ENCODE peak calls at places on chromosomes 3 and 15, in ten cellular contexts. R is hepatocyte, Y is fibroblast of lung, Q is GM12865, K is body of pancreas, N is left ventricle myocardium inferior, L is fibroblast of the aortic adventitia, P is mammary epithelial cell, O is transverse colon, E is colonic mucosa. B is an unnamed sample.

GRCh38 chr15:55917881-55918296 is 75.5 kb downstream of the NEDD4 start:
- DNase-seq in R (peak; percentile 75), Y (peak; percentile 88), Q (peak; percentile 33), K (peak; percentile 23), N (no peak), L (peak; percentile 93), P (peak; percentile 86), O (peak; percentile 13), E (peak; percentile 41), B (peak; percentile 48)

GRCh38 chr3:8550619-8551018 is 49.0 kb downstream of the LMCD1 start:
- DNase-seq in R (no peak), Y (no peak), Q (no peak), K (no peak), N (peak; percentile 46), L (peak; percentile 54), P (no peak), O (no peak), E (no peak), B (no peak)

GRCh38 chr3:115693868-115694267 is 70.6 kb downstream of the GAP43 start:
- DNase-seq in R (no peak), Y (no peak), Q (no peak), K (no peak), N (no peak), L (no peak), P (no peak), O (no peak), E (no peak), B (no peak)

GRCh38 chr15:73941449-73941848 is 15.2 kb downstream of the LOXL1 start:
- DNase-seq in R (no peak), Y (no peak), Q (no peak), K (no peak), N (peak; percentile 1), L (no peak), P (no peak), O (no peak), E (no peak), B (no peak)

GRCh38 chr3:28808068-28808467 is 459.4 kb upstream of the AZI2 start:
- DNase-seq in R (no peak), Y (no peak), Q (no peak), K (no peak), N (no peak), L (no peak), P (no peak), O (no peak), E (no peak), B (no peak)

GRCh38 chr3:161252143-161252542 is 31.0 kb downstream of the NMD3 start:
- DNase-seq in R (no peak), Y (no peak), Q (no peak), K (no peak), N (no peak), L (no peak), P (no peak), O (no peak), E (no peak), B (no peak)

GRCh38 chr3:24373198-24373959 is 121.3 kb downstream of the THRB start:
- DNase-seq in R (peak; percentile 30), Y (no peak), Q (no peak), K (peak; percentile 76), N (peak; percentile 78), L (no peak), P (no peak), O (no peak), E (peak; percentile 52), B (no peak)

GRCh38 chr3:58234516-58234931 is 3.1 kb upstream of the ABHD6 start:
- DNase-seq in R (peak; percentile 56), Y (peak; percentile 45), Q (no peak), K (no peak), N (no peak), L (peak; percentile 22), P (peak; percentile 61), O (no peak), E (no peak), B (no peak)

GRCh38 chr3:8282541-8283165 is 219.0 kb upstream of the LMCD1 start:
- DNase-seq in R (no peak), Y (no peak), Q (no peak), K (no peak), N (no peak), L (no peak), P (no peak), O (no peak), E (no peak), B (no peak)

GRCh38 chr3:165201964-165202363 is 5.8 kb upstream of the SLITRK3 start:
- DNase-seq in R (no peak), Y (no peak), Q (no peak), K (no peak), N (no peak), L (no peak), P (no peak), O (no peak), E (no peak), B (no peak)

GRCh38 chr3:120487079-120487693 is 36.4 kb upstream of the FSTL1 start:
- DNase-seq in R (no peak), Y (peak; percentile 84), Q (no peak), K (no peak), N (peak; percentile 23), L (peak; percentile 95), P (no peak), O (no peak), E (no peak), B (no peak)

GRCh38 chr15:63035977-63036376 is 6.6 kb upstream of the TPM1 start:
- DNase-seq in R (no peak), Y (no peak), Q (no peak), K (no peak), N (no peak), L (no peak), P (no peak), O (no peak), E (no peak), B (no peak)

GRCh38 chr3:39288300-39288808 is 8.5 kb upstream of the CX3CR1 start:
- DNase-seq in R (peak; percentile 89), Y (peak; percentile 81), Q (peak; percentile 98), K (peak; percentile 85), N (peak; percentile 66), L (peak; percentile 70), P (peak; percentile 78), O (peak; percentile 87), E (peak; percentile 84), B (peak; percentile 61)

GRCh38 chr3:171525437-171525836 is 65.2 kb upstream of the TNIK start:
- DNase-seq in R (no peak), Y (no peak), Q (no peak), K (no peak), N (no peak), L (peak; percentile 16), P (no peak), O (no peak), E (no peak), B (no peak)

GRCh38 chr3:107116251-107116650 is 261.0 kb upstream of the CCDC54 start:
- DNase-seq in R (no peak), Y (no peak), Q (no peak), K (no peak), N (no peak), L (no peak), P (no peak), O (no peak), E (no peak), B (no peak)

GRCh38 chr3:95673215-95673614 is 1141.2 kb upstream of the EPHA6 start:
- DNase-seq in R (no peak), Y (no peak), Q (no peak), K (no peak), N (no peak), L (no peak), P (no peak), O (no peak), E (no peak), B (no peak)

GRCh38 chr15:88613074-88613944 is 7.8 kb upstream of the AEN start:
- DNase-seq in R (no peak), Y (peak; percentile 49), Q (peak; percentile 51), K (no peak), N (no peak), L (no peak), P (no peak), O (no peak), E (no peak), B (no peak)

GRCh38 chr15:101488300-101489164 is 975 bp downstream of the PCSK6 start:
- DNase-seq in R (peak; percentile 28), Y (no peak), Q (no peak), K (no peak), N (no peak), L (no peak), P (no peak), O (no peak), E (no peak), B (no peak)

GRCh38 chr3:134407247-134407640 is 33.0 kb upstream of the AMOTL2 start:
- DNase-seq in R (no peak), Y (peak; percentile 21), Q (no peak), K (no peak), N (no peak), L (no peak), P (no peak), O (no peak), E (no peak), B (no peak)

GRCh38 chr3:12681586-12682371 is 17.9 kb upstream of the RAF1 start:
- DNase-seq in R (no peak), Y (peak; percentile 70), Q (peak; percentile 23), K (no peak), N (no peak), L (peak; percentile 80), P (peak; percentile 73), O (no peak), E (no peak), B (no peak)

GRCh38 chr3:182305881-182306665 is 487.2 kb upstream of the ATP11B start:
- DNase-seq in R (no peak), Y (no peak), Q (no peak), K (no peak), N (no peak), L (no peak), P (no peak), O (no peak), E (no peak), B (no peak)

GRCh38 chr15:36877796-36878744 is 222.3 kb downstream of the MEIS2 start:
- DNase-seq in R (no peak), Y (no peak), Q (peak; percentile 40), K (no peak), N (no peak), L (no peak), P (no peak), O (no peak), E (no peak), B (no peak)
- H3K4me3 ChIP-seq in R (no peak overlapping the region), Y (no peak overlapping the region), Q (peak overlapping the region; percentile 31), K (no peak overlapping the region), N (peak overlapping the region; percentile 56), L (no peak overlapping the region), P (no peak overlapping the region), O (no peak overlapping the region), E (no peak overlapping the region), B (no peak overlapping the region)

GRCh38 chr3:65252266-65252665 is 564.5 kb upstream of the ADAMTS9 start:
- DNase-seq in R (no peak), Y (peak; percentile 29), Q (no peak), K (no peak), N (no peak), L (no peak), P (no peak), O (no peak), E (no peak), B (no peak)
- TF ChIP-seq CTCF in R (no peak), Y (no peak), Q (no peak), K (no peak), N (no peak), L (no peak), P (no peak), O (no peak), E (no peak), B (no peak)

GRCh38 chr3:188439080-188439479 is 285.1 kb downstream of the LPP start:
- DNase-seq in R (no peak), Y (peak; percentile 21), Q (peak; percentile 60), K (no peak), N (no peak), L (no peak), P (no peak), O (no peak), E (no peak), B (no peak)
- H3K4me3 ChIP-seq in R (no peak overlapping the region), Y (no peak overlapping the region), Q (no peak overlapping the region), K (no peak overlapping the region), N (no peak overlapping the region), L (no peak overlapping the region), P (no peak overlapping the region), O (no peak overlapping the region), E (no peak overlapping the region), B (no peak overlapping the region)

GRCh38 chr3:49899815-49900214 is 3.9 kb downstream of the MST1R start:
- DNase-seq in R (no peak), Y (no peak), Q (peak; percentile 39), K (no peak), N (no peak), L (no peak), P (no peak), O (no peak), E (no peak), B (no peak)
- TF ChIP-seq CTCF in R (no peak), Y (peak; percentile 23), Q (peak; percentile 30), K (no peak), N (peak; percentile 44), L (no peak), P (no peak), O (no peak), E (no peak), B (peak; percentile 37)